ENCODE peak calls at places on chromosomes 16 and 17, in six cellular contexts. L is WERI-Rb-1, T is small intestine, G is ascending aorta, Q is GM23248, X is neural progenitor cell. A is an unnamed sample.

GRCh38 chr17:78343099-78343432 is 16.8 kb downstream of the SOCS3 start:
- DNase-seq in G (peak), Q (peak), L (no peak), X (no peak), T (no peak), A (peak)

GRCh38 chr17:50423553-50424159 is 2.4 kb upstream of the ACSF2 start:
- DNase-seq in L (no peak), T (peak), Q (peak), X (no peak), G (no peak), A (peak)

GRCh38 chr16:87661561-87661960 is 59.3 kb downstream of the JPH3 start:
- DNase-seq in L (no peak), G (no peak), T (no peak), Q (peak), X (peak), A (no peak)

GRCh38 chr17:68794636-68795503 is 160.3 kb downstream of the ABCA8 start:
- DNase-seq in X (no peak), G (no peak), L (no peak), T (peak), Q (peak), A (no peak)

GRCh38 chr17:73411330-73411747 is 99.5 kb upstream of the CDC42EP4 start:
- DNase-seq in T (no peak), Q (no peak), X (no peak), G (no peak), L (no peak), A (no peak)

GRCh38 chr16:74567901-74568300 is 39.0 kb downstream of the GLG1 start:
- DNase-seq in G (no peak), T (no peak), Q (no peak), X (no peak), L (no peak), A (no peak)

GRCh38 chr16:89350701-89351380 is 133.3 kb downstream of the ZNF778 start:
- DNase-seq in X (no peak), G (no peak), T (no peak), Q (peak), L (no peak), A (no peak)

GRCh38 chr17:73196500-73196899 is 3.6 kb downstream of the COG1 start:
- DNase-seq in L (no peak), T (peak), Q (no peak), X (peak), G (no peak), A (no peak)

GRCh38 chr16:70523013-70523620 is at the start of gene COG4:
- DNase-seq in G (peak), T (peak), Q (peak), X (peak), L (peak), A (peak)

GRCh38 chr16:57946181-57946801 is 24.6 kb downstream of the CNGB1 start:
- DNase-seq in X (no peak), L (no peak), T (no peak), Q (no peak), G (no peak), A (no peak)

GRCh38 chr16:85173077-85173980 is 61.1 kb upstream of the CIBAR2 start:
- DNase-seq in Q (peak), T (no peak), L (peak), X (peak), G (no peak), A (no peak)

GRCh38 chr17:60134396-60135159 is 15.2 kb upstream of the CA4 start:
- DNase-seq in L (peak), G (peak), X (no peak), Q (peak), T (no peak), A (peak)

GRCh38 chr17:57643062-57643461 is 102.0 kb downstream of the CCDC182 start:
- DNase-seq in Q (no peak), T (no peak), X (no peak), G (no peak), L (no peak), A (no peak)

GRCh38 chr17:80441133-80441578 is 26.2 kb downstream of the ENDOV start:
- DNase-seq in T (no peak), G (no peak), X (peak), Q (peak), L (no peak), A (no peak)

GRCh38 chr17:17675925-17676534 is 5.2 kb upstream of the RAI1 start:
- DNase-seq in X (no peak), L (no peak), T (no peak), Q (peak), G (no peak), A (no peak)

GRCh38 chr17:73628642-73629552 is 15.3 kb downstream of the SDK2 start:
- DNase-seq in Q (no peak), L (no peak), X (no peak), T (peak), G (no peak), A (no peak)

GRCh38 chr17:67364847-67365761 is 1.3 kb downstream of the PSMD12 start:
- DNase-seq in X (no peak), T (no peak), L (no peak), Q (no peak), G (no peak), A (no peak)

GRCh38 chr17:75892556-75893224 is 4.1 kb downstream of the TRIM65 start:
- DNase-seq in L (peak), G (no peak), T (no peak), X (no peak), Q (no peak), A (no peak)

GRCh38 chr17:73776978-73777567 is 132.8 kb upstream of the SDK2 start:
- DNase-seq in T (no peak), X (no peak), L (no peak), G (no peak), Q (peak), A (no peak)

GRCh38 chr17:36183001-36183810 is 6.8 kb upstream of the TBC1D3B start:
- DNase-seq in X (peak), T (peak), G (no peak), Q (peak), L (peak), A (peak)

GRCh38 chr17:61383689-61384201 is 15.9 kb upstream of the TBX2 start:
- DNase-seq in Q (no peak), L (no peak), G (no peak), X (no peak), T (no peak), A (no peak)
- H3K27ac ChIP-seq in Q (no peak), L (peak), G (no peak), X (no peak), T (no peak), A (no peak)

DNA sequence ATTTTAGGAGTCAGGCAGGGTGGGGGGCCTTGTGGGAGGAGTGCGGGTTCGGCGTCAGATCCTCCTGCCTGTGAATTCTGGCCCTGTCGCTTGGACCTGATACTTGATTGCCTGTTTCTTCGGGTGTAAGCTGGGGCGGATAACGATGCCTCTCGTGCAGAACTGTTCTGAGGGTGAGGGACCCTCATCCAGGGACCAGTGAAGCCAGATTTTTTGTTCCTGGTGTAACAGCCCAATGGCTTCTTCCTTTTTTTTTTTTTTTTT is 1.3 kb downstream of the TBCD start:
- DNase-seq in X (no peak), T (no peak), G (no peak), Q (peak), L (no peak), A (no peak)
- H3K4me3 ChIP-seq in X (peak), T (no peak), G (peak), Q (peak), L (peak), A (peak)

DNA sequence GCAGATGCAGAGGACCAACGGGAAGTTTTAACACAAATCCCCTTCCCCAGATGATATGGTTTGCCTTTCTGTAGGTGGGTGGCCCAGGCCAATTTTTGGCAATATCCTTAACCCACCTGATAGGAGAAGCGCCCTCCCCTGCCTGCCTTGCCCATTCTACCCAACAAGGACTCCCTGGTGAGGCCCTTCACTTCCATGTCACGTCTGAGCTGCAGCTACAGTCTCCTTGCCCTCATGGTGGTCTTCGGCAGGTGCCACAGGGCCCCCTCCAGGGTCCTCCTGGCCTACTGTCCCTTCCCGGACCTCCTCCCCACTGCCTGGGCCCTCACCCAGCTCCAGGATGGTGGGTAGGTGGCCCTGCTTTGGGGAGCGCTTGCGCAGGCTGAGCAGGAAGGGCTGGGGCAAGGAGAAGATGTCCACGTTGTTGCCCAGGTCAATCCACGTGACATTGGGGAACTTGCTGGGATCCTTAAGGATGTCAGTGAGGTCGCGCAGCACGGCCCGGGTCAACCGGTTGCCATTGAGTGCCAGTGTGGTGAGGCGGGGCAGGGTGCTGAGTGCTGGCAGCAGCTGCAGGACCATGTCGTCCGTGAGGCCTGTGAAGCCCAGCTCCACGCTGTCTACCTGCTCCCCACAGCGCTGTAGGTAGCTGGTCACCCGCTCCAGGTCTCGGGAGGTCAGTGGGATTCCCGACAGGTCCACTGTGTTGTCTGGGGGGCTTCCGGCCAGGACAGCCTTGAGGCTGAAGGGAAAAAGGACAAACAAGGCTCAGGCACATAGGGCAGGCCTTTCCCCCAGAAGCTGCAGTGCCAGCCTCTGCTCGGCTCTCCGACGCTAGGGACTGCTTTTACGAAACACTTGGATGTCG is 28.3 kb downstream of the TRPV2 start:
- DNase-seq in X (no peak), L (no peak), T (no peak), G (no peak), Q (no peak), A (no peak)
- H3K27ac ChIP-seq in X (peak), L (peak), T (peak), G (no peak), Q (no peak), A (no peak)

DNA sequence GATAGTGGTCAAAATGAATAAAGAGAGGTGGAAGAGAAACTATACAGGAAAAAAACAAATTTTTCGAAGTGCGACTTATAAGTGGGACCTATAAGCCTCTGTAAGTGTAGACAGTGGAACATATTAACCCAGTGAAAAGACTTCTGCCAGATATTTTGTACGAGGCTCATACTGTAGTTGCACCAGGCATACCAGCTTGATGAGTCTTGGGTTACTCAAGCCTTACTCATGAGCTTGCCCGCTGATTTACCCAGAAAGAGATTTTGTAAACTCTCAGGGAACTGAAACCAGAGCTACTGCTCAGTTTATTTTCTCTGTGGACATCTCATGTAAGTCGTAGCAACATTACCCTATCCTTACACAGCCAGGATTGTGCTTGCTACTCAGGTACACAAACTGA is 708.0 kb upstream of the SOX9 start:
- DNase-seq in Q (peak), T (no peak), G (no peak), L (no peak), X (no peak), A (no peak)
- H3K4me3 ChIP-seq in Q (peak), T (no peak), G (no peak), L (no peak), X (no peak), A (no peak)

DNA sequence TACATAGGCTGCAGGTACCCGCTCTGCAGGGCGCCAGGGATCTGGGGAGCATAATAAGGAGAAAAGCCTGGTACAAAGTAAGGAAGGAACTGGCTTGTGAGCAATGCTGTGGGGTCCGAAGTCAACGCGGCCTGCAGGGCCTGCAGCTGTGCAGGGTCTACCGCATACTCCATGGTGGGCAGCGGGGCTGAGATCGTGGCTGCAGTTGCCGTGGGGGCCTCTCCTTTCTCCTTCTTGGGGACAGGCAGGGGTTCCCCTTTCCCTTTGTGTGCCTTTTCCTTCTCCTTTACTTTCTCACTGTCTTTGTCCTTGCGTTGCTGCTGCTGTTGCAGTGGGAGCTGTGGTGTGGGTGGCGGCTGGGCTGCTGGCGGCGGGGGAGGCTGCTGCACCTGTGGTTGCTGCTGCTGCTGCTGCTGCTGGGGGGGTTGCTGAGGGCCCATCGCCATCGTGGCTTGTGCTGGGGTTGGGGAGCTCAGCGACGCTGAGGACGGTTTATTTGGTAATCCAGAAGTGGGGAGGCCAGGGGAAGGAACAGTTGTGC is 259.6 kb downstream of the ZFHX3 start:
- DNase-seq in X (peak), L (no peak), Q (no peak), T (no peak), G (no peak), A (no peak)
- H3K27ac ChIP-seq in X (no peak), L (no peak), Q (peak), T (no peak), G (peak), A (peak)

DNA sequence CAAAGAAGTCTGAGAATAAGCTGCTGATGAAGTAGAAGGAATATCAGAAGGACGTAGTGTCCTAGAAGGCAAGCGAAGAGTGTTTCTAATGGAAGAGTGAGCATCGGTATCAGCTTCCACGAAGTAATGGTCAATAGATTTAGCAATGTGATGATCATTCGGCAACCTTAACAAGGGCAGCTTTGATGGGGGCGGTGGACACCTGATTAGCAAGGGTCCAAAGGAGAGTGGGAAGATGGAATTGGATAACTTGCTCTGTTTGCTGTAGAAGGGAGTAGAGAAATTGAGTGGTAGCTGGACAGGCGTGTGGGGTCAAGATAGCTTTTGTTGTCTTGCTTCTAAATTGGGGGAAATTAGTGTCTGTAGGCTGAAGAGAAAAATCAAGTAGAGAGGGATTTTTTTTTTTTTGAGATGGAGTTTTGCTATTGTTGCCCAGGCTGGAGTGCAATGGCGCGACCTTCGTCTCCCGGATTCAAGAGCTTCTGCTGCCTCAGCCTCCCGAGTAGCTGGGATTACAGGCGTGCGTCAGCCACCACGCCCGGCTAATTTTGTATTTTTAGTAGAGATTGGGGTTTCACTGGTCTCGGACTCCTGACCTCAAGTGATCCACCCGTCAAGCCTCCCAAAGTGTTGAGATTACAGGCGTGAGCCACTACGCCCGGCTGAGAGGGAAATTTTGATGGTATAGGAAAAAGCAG is 13.9 kb upstream of the HES7 start:
- DNase-seq in X (no peak), Q (no peak), G (no peak), L (no peak), T (no peak), A (peak)
- H3K4me3 ChIP-seq in X (peak), Q (peak), G (peak), L (peak), T (no peak), A (no peak)

DNA sequence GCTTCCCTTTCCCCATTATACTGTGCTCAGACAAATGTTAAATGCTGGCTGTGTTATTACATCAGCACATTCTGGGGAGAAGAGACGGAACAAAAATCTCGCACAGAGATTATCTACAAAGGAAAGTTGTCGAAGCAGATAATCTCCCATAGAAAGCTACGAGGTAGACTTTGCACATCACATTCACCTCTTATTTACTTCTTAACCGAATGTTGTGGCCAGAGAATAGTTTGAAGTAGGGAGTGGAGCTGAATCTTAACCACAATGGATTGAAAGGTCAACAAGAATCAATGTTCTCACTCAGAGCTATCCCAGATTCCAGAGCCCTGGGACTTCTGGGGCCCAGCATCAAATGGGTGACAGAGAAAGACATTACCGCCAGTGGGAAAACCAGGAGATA is 28.4 kb upstream of the LONP2 start:
- DNase-seq in L (no peak), X (no peak), G (no peak), T (no peak), Q (no peak), A (no peak)
- H3K27ac ChIP-seq in L (no peak), X (no peak), G (no peak), T (no peak), Q (no peak), A (no peak)

DNA sequence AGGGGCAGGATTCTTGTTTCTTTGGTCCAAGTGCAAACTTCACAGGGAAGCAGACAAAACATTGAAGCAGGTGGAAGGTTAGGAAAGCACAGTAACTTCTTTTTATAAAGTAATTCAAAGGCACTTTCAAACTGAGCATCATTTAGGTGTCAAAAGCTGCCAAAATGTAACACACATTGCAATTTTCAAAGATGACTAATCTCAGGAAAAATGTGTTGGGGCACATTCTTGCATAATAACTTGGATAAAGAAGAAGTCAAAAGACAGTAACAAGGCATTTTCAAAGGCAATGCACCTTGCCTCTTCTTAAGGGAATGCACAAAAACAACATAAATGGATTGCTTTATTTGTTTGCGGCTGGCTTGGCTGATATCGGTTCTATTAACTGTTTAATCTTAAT is 3.6 kb downstream of the KCNJ2 start:
- DNase-seq in T (no peak), G (no peak), X (no peak), L (no peak), Q (peak), A (no peak)
- H3K4me3 ChIP-seq in T (no peak), G (no peak), X (no peak), L (no peak), Q (no peak), A (no peak)

DNA sequence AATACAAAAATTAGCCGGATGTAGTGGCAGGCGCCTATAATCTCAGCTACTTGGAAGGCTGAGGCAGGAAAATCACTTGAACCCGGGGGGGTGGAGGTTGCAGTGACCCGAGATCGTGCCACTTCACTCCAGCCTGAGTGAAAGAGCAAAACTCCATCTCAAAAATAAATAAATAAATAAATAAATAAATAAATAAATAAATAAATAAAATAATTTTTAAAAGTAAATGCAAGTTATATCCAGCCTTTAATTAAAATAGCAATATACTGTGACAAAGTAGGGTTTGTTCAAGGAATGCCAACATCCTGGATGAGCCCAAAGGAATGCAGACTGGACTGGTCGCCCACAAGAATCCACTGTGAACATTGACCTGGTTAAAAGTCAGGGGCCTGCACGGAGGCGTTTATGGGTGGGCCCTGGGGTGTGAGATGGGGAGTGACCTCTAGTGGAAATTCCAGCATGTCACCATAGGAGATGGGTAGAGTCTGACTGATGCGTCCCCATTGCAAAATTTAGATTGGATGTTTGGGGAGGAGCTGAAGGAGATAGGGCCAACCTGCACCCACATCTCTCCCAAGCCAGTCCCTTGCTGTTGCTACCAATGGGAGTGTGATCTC is 9.7 kb upstream of the PIK3R5 start:
- DNase-seq in T (no peak), Q (no peak), X (no peak), G (no peak), L (no peak), A (no peak)
- H3K27ac ChIP-seq in T (no peak), Q (no peak), X (no peak), G (no peak), L (no peak), A (no peak)

A was measured in tibial artery.